ENCODE peak calls at places on chromosomes 7 and 10, in seven cellular contexts. Y is body of pancreas, N is ovary, L is fibroblast of mammary gland, F is dorsolateral prefrontal cortex, W is endodermal cell, U is A549. B is an unnamed sample.

GRCh38 chr10:103748020-103748419 is 107.4 kb downstream of the SH3PXD2A start:
- DNase-seq in Y (no peak), N (no peak), L (no peak), F (no peak), W (no peak), U (no peak), B (no peak)

GRCh38 chr10:55426138-55426537 is 625.1 kb upstream of the PCDH15 start:
- DNase-seq in Y (no peak), N (no peak), L (no peak), F (no peak), W (peak; percentile 55), U (no peak), B (no peak)

GRCh38 chr10:84065764-84066163 is 73.5 kb upstream of the GHITM start:
- DNase-seq in Y (no peak), N (no peak), L (no peak), F (no peak), W (no peak), U (no peak), B (no peak)

GRCh38 chr7:136868496-136869005 is at the start of gene CHRM2:
- DNase-seq in Y (no peak), N (no peak), L (peak; percentile 14), F (peak; percentile 40), W (peak; percentile 69), U (no peak), B (no peak)

GRCh38 chr7:138556771-138557484 is 96.9 kb downstream of the TRIM24 start:
- DNase-seq in Y (no peak), N (no peak), L (no peak), F (no peak), W (no peak), U (no peak), B (no peak)

GRCh38 chr10:49518982-49519578 is 19.8 kb downstream of the ERCC6 start:
- DNase-seq in Y (peak; percentile 36), N (no peak), L (peak; percentile 61), F (peak; percentile 31), W (peak; percentile 78), U (peak; percentile 59), B (peak; percentile 43)

GRCh38 chr7:26630361-26630760 is 234.0 kb downstream of the SKAP2 start:
- DNase-seq in Y (no peak), N (no peak), L (no peak), F (no peak), W (no peak), U (no peak), B (no peak)

GRCh38 chr7:55075464-55075971 is 56.7 kb downstream of the EGFR start:
- DNase-seq in Y (peak; percentile 50), N (no peak), L (peak; percentile 52), F (no peak), W (no peak), U (no peak), B (no peak)

GRCh38 chr7:85130702-85131101 is 56.2 kb downstream of the SEMA3D start:
- DNase-seq in Y (peak; percentile 31), N (no peak), L (no peak), F (no peak), W (no peak), U (no peak), B (no peak)

GRCh38 chr7:85119934-85120333 is 66.9 kb downstream of the SEMA3D start:
- DNase-seq in Y (no peak), N (no peak), L (no peak), F (no peak), W (no peak), U (no peak), B (no peak)

GRCh38 chr7:85125679-85126078 is 61.2 kb downstream of the SEMA3D start:
- DNase-seq in Y (no peak), N (no peak), L (peak; percentile 75), F (no peak), W (no peak), U (no peak), B (no peak)

GRCh38 chr7:85126383-85126782 is 60.5 kb downstream of the SEMA3D start:
- DNase-seq in Y (no peak), N (no peak), L (no peak), F (no peak), W (no peak), U (no peak), B (no peak)

GRCh38 chr7:85125160-85125559 is 61.7 kb downstream of the SEMA3D start:
- DNase-seq in Y (no peak), N (no peak), L (no peak), F (no peak), W (no peak), U (no peak), B (no peak)
- TF ChIP-seq CTCF in Y (no peak), N (no peak), L (no peak), F (no peak), W (peak; percentile 46), U (no peak), B (no peak)

GRCh38 chr7:47441796-47442744 is 139.8 kb downstream of the TNS3 start:
- DNase-seq in Y (no peak), N (no peak), L (no peak), F (no peak), W (no peak), U (no peak), B (no peak)

GRCh38 chr7:47446871-47447466 is 134.9 kb downstream of the TNS3 start:
- DNase-seq in Y (no peak), N (no peak), L (peak; percentile 26), F (no peak), W (no peak), U (no peak), B (no peak)

GRCh38 chr7:47443049-47443448 is 138.9 kb downstream of the TNS3 start:
- DNase-seq in Y (no peak), N (no peak), L (no peak), F (no peak), W (no peak), U (no peak), B (no peak)

GRCh38 chr7:47447621-47448349 is 134.1 kb downstream of the TNS3 start:
- DNase-seq in Y (no peak), N (no peak), L (no peak), F (no peak), W (no peak), U (no peak), B (no peak)

GRCh38 chr7:47444376-47445098 is 137.4 kb downstream of the TNS3 start:
- DNase-seq in Y (peak; percentile 49), N (no peak), L (peak; percentile 52), F (peak; percentile 34), W (no peak), U (peak; percentile 40), B (peak; percentile 30)
- TF ChIP-seq CTCF in Y (no peak), N (no peak), L (peak; percentile 69), F (peak; percentile 35), W (peak; percentile 73), U (no peak), B (peak; percentile 42)

GRCh38 chr7:148458263-148458662 is 132.3 kb upstream of the C7orf33 start:
- DNase-seq in Y (no peak), N (no peak), L (no peak), F (no peak), W (peak; percentile 42), U (no peak), B (no peak)
- TF ChIP-seq CTCF in Y (no peak), N (no peak), L (no peak), F (no peak), W (no peak), U (no peak), B (no peak)

DNA sequence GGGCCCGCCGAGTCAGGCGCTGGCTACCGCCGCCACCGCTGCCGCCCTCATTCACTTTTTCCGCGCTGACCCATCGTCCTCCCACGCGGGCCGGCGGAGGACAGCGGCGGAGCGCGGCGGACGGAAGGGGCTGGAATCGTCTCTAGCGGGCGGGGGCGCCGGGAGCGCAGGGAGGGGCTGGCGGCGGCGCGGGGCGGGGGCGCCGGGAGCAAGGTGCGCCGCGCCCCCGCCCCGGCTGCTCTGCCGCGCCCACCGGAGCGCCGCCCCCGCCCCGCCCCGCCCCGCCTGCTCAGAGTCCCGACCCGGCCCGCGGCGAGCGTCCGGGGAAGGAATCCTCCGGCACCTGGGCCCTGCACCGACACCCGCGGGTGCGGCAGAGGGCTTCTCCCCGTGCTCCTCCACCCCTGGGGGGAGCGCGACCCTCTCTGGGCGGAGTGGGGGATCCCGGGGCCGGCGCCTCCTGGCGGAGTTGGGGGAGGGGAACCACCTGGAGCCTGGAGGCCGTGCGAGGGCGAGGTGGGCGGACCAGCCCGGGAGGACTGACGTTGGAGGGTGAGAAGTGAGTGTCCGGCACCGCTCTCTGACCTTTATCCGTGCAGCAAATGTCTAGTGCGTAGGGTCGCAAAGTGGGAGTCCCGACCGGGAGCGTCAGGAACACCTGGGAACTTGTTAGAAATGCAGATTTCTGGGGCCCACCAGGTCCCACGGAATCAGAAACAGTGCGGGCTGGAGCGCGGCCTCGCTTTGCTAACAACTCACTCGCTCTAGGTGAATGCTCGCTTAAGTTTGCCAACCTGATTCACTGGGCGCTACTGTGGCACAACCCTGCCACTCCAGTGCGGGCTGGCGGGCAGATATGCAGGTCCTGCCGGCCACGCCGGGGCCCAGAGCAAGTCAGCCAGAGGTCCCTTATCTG is at the start of gene COBL:
- DNase-seq in Y (peak; percentile 59), N (peak; percentile 31), L (no peak), F (no peak), W (peak; percentile 89), U (peak; percentile 25), B (peak; percentile 64)
- TF ChIP-seq CTCF in Y (no peak), N (no peak), L (no peak), F (no peak), W (no peak), U (no peak), B (no peak)